ENCODE peak calls at places on chromosomes 12 and 14, in seven cellular contexts. D is left ventricle myocardium inferior; J is CD8-positive, alpha-beta memory T cell; A is heart left ventricle; X is stomach; Z is naive thymus-derived CD4-positive, alpha-beta T cell; T is aorta. B is an unnamed sample. For H3K4me1, the result is how much of the 10 kb centered on the place peaks cover.

GRCh38 chr12:98354520-98354919 is 160.9 kb upstream of the TMPO start:
- DNase-seq in D (no peak), J (no peak), A (no peak), X (no peak), Z (no peak), T (no peak), B (no peak)

GRCh38 chr12:25482637-25483036 is 70.4 kb downstream of the LMNTD1 start:
- DNase-seq in D (no peak), J (no peak), A (no peak), X (no peak), Z (no peak), T (no peak), B (no peak)

GRCh38 chr14:51401756-51402155 is 161.7 kb downstream of the TMX1 start:
- DNase-seq in D (peak), J (no peak), A (peak), X (no peak), Z (no peak), T (peak), B (no peak)

GRCh38 chr14:54730156-54730961 is 163.4 kb downstream of the SAMD4A start:
- DNase-seq in D (no peak), J (no peak), A (no peak), X (no peak), Z (no peak), T (no peak), B (no peak)

GRCh38 chr12:31967569-31967968 is 8.4 kb downstream of the RESF1 start:
- DNase-seq in D (no peak), J (peak), A (no peak), X (no peak), Z (no peak), T (no peak), B (no peak)

GRCh38 chr12:9319044-9319841 is 111.0 kb upstream of the PZP start:
- DNase-seq in D (no peak), J (no peak), A (no peak), X (no peak), Z (no peak), T (no peak), B (no peak)

GRCh38 chr14:104975481-104976197 is 2.5 kb downstream of the AHNAK2 start:
- DNase-seq in D (peak), J (peak), A (no peak), X (no peak), Z (no peak), T (no peak), B (no peak)

GRCh38 chr14:23054000-23054811 is 3.1 kb downstream of the CDH24 start:
- DNase-seq in D (no peak), J (peak), A (no peak), X (no peak), Z (no peak), T (no peak), B (peak)

GRCh38 chr12:67855103-67855502 is 134.1 kb upstream of the IFNG-AS1 start:
- DNase-seq in D (no peak), J (no peak), A (no peak), X (no peak), Z (no peak), T (no peak), B (no peak)

GRCh38 chr12:12474471-12474928 is 88.2 kb downstream of the DUSP16 start:
- DNase-seq in D (no peak), J (no peak), A (no peak), X (no peak), Z (no peak), T (no peak), B (no peak)

GRCh38 chr14:72738181-72738611 is 155.7 kb downstream of the DPF3 start:
- DNase-seq in D (no peak), J (no peak), A (peak), X (peak), Z (no peak), T (no peak), B (no peak)

GRCh38 chr14:21686468-21686867 is 12.8 kb upstream of the OR4E1 start:
- DNase-seq in D (no peak), J (no peak), A (no peak), X (no peak), Z (no peak), T (no peak), B (no peak)

GRCh38 chr14:74896400-74896799 is 14.7 kb downstream of the DLST start:
- DNase-seq in D (no peak), J (no peak), A (no peak), X (no peak), Z (no peak), T (no peak), B (no peak)

GRCh38 chr14:105547741-105548169 is 21.4 kb downstream of the TMEM121 start:
- DNase-seq in D (no peak), J (no peak), A (no peak), X (no peak), Z (no peak), T (no peak), B (peak)

GRCh38 chr12:111068281-111068680 is 147.9 kb upstream of the MYL2 start:
- DNase-seq in D (no peak), J (peak), A (no peak), X (no peak), Z (peak), T (peak), B (no peak)

GRCh38 chr12:72179841-72180240 is 92.3 kb upstream of the TRHDE start:
- DNase-seq in D (no peak), J (no peak), A (no peak), X (no peak), Z (no peak), T (no peak), B (no peak)

GRCh38 chr12:3697311-3697870 is 55.5 kb downstream of the CRACR2A start:
- DNase-seq in D (no peak), J (no peak), A (no peak), X (no peak), Z (no peak), T (no peak), B (no peak)

GRCh38 chr14:68014771-68015170 is 195.2 kb downstream of the RAD51B start:
- DNase-seq in D (no peak), J (no peak), A (no peak), X (no peak), Z (no peak), T (no peak), B (no peak)

GRCh38 chr14:73879027-73879426 is 7.6 kb upstream of the ZNF410 start:
- DNase-seq in D (no peak), J (no peak), A (no peak), X (no peak), Z (no peak), T (no peak), B (no peak)

GRCh38 chr14:53613404-53614253 is 343.0 kb downstream of the BMP4 start:
- DNase-seq in D (no peak), J (no peak), A (no peak), X (no peak), Z (no peak), T (no peak), B (no peak)

GRCh38 chr12:103249614-103250013 is 246.2 kb downstream of the C12orf42 start:
- DNase-seq in D (no peak), J (no peak), A (no peak), X (no peak), Z (no peak), T (no peak), B (no peak)

GRCh38 chr14:92513204-92513965 is at the start of gene RIN3:
- DNase-seq in D (peak), J (peak), A (peak), X (no peak), Z (no peak), T (peak), B (peak)

GRCh38 chr12:26173153-26173552 is 22.2 kb upstream of the SSPN start:
- DNase-seq in D (no peak), J (no peak), A (no peak), X (no peak), Z (no peak), T (no peak), B (no peak)

GRCh38 chr12:130879212-130879686 is 7.4 kb downstream of the RAN start:
- DNase-seq in D (no peak), J (no peak), A (no peak), X (no peak), Z (no peak), T (no peak), B (no peak)

GRCh38 chr12:19095869-19096480 is 33.6 kb upstream of the PLEKHA5 start:
- DNase-seq in D (no peak), J (no peak), A (no peak), X (no peak), Z (no peak), T (no peak), B (no peak)

GRCh38 chr12:2395352-2395977 is 342.7 kb downstream of the CACNA1C start:
- DNase-seq in D (peak), J (no peak), A (peak), X (peak), Z (no peak), T (peak), B (peak)

GRCh38 chr12:62692884-62693283 is 226.3 kb downstream of the MON2 start:
- DNase-seq in D (no peak), J (no peak), A (no peak), X (no peak), Z (no peak), T (no peak), B (no peak)

GRCh38 chr12:84875241-84875640 is 37.4 kb downstream of the SLC6A15 start:
- DNase-seq in D (no peak), J (no peak), A (no peak), X (no peak), Z (no peak), T (no peak), B (no peak)

GRCh38 chr12:49887091-49887490 is 16.6 kb downstream of the FAIM2 start:
- DNase-seq in D (no peak), J (no peak), A (no peak), X (no peak), Z (no peak), T (peak), B (no peak)

GRCh38 chr12:1747609-1748008 is 56.7 kb downstream of the ADIPOR2 start:
- DNase-seq in D (no peak), J (no peak), A (no peak), X (no peak), Z (no peak), T (no peak), B (no peak)

GRCh38 chr12:110371408-110372055 is 32.0 kb downstream of the ANAPC7 start:
- DNase-seq in D (no peak), J (no peak), A (no peak), X (no peak), Z (no peak), T (peak), B (no peak)

GRCh38 chr14:45185110-45185814 is 49.5 kb downstream of the FANCM start:
- DNase-seq in D (no peak), J (no peak), A (no peak), X (no peak), Z (no peak), T (no peak), B (no peak)

GRCh38 chr14:90406384-90406798 is 9.6 kb downstream of the CALM1 start:
- DNase-seq in D (no peak), J (no peak), A (no peak), X (no peak), Z (no peak), T (no peak), B (no peak)

GRCh38 chr12:60977966-60978365 is 1282.2 kb upstream of the USP15 start:
- DNase-seq in D (no peak), J (no peak), A (no peak), X (no peak), Z (no peak), T (no peak), B (no peak)

GRCh38 chr14:104694991-104695659 is 5.7 kb downstream of the INF2 start:
- DNase-seq in D (peak), J (peak), A (peak), X (peak), Z (peak), T (no peak), B (no peak)

GRCh38 chr12:96425973-96426372 is 25.7 kb upstream of the CDK17 start:
- DNase-seq in D (no peak), J (no peak), A (no peak), X (no peak), Z (no peak), T (no peak), B (no peak)

GRCh38 chr14:89973234-89973823 is 17.6 kb downstream of the TDP1 start:
- DNase-seq in D (peak), J (peak), A (peak), X (peak), Z (no peak), T (peak), B (peak)

GRCh38 chr12:95117178-95117599 is 43.8 kb upstream of the NR2C1 start:
- DNase-seq in D (no peak), J (peak), A (peak), X (peak), Z (peak), T (peak), B (no peak)

GRCh38 chr12:89752331-89752730 is 43.7 kb upstream of the ATP2B1 start:
- DNase-seq in D (no peak), J (no peak), A (no peak), X (no peak), Z (no peak), T (no peak), B (no peak)

GRCh38 chr14:92121207-92121669 is 268 bp downstream of the NDUFB1 start:
- DNase-seq in D (peak), J (no peak), A (peak), X (peak), Z (peak), T (peak), B (peak)

GRCh38 chr14:59274991-59275391 is 86.5 kb downstream of the DAAM1 start:
- DNase-seq in D (peak), J (no peak), A (peak), X (no peak), Z (no peak), T (no peak), B (no peak)

GRCh38 chr14:59273737-59274136 is 85.3 kb downstream of the DAAM1 start:
- DNase-seq in D (no peak), J (no peak), A (no peak), X (no peak), Z (no peak), T (no peak), B (no peak)

GRCh38 chr14:59275668-59276067 is 87.2 kb downstream of the DAAM1 start:
- DNase-seq in D (no peak), J (no peak), A (no peak), X (no peak), Z (no peak), T (no peak), B (no peak)

GRCh38 chr14:59271734-59272133 is 83.3 kb downstream of the DAAM1 start:
- DNase-seq in D (no peak), J (no peak), A (no peak), X (no peak), Z (no peak), T (no peak), B (no peak)

DNA sequence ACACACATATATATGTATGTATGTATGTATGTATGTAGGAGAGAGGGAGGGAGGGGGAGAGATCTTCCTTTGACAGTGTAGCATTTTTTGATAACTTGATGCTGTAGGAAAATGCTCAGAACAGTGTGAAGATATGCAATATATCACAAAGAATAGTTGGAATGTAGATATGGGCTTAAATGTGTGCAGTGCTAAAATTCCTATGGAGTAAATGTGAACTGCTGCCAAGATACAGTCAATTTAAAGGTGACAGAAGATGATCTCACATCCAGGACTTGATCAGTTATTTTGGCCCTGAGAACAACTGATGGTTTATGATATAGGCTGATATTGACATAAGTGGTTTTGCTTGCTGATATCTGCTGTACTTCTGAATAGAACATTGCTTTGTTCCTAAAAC is 84.2 kb downstream of the DAAM1 start:
- DNase-seq in D (no peak), J (no peak), A (no peak), X (no peak), Z (no peak), T (no peak), B (no peak)
- H3K4me1 ChIP-seq in D (half or more), J (under half), A (half or more), X (under half), Z (under half), T (under half), B (under half)

DNA sequence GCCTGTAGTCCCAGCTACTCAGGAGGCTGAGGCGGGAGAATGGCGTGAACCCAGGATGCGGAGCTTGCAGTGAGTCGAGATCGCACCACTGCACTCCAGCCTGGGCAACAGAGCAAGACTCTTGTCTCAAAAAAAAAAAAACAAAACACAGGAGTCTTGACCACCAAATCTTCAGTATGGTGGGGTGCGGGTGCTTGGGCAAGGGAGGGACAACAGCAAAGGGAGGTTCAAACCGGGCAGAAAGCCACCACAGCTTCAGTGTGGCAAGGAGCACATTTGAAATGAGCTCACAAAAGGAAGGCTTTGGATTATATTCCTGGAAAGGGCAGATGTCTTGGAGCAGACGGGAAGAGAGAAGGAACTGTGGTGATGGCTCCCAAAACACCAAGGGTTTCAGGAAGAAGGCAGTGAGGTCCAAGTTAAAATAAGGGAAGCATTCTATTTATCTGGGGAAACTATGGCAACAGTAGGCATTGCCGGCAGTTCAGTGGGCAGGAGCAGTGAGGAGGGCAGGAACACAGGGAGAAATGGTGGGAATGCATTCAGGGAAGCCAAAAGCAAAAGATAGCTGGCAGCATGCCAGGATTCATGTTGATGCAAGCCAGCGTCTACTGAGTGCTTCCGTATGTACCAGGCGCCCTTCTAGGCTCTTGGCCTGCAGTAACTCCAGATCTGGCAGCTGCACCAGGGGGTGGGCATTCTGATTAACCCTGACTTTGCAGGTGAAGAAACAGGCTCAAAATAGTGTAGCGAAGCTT is 51.0 kb upstream of the SRSF5 start:
- DNase-seq in D (peak), J (no peak), A (peak), X (peak), Z (no peak), T (peak), B (peak)
- H3K4me1 ChIP-seq in D (half or more), J (under half), A (half or more), X (half or more), Z (under half), T (under half), B (under half)

GRCh38 chr12:42935756-42936155 is 346.2 kb upstream of the PRICKLE1 start:
- DNase-seq in D (no peak), J (no peak), A (no peak), X (no peak), Z (no peak), T (no peak), B (no peak)

GRCh38 chr12:42935090-42935489 is 345.5 kb upstream of the PRICKLE1 start:
- DNase-seq in D (no peak), J (no peak), A (no peak), X (no peak), Z (no peak), T (no peak), B (no peak)

GRCh38 chr12:42933461-42934081 is 344.0 kb upstream of the PRICKLE1 start:
- DNase-seq in D (no peak), J (no peak), A (no peak), X (no peak), Z (no peak), T (no peak), B (no peak)

GRCh38 chr12:42936991-42937390 is 347.4 kb upstream of the PRICKLE1 start:
- DNase-seq in D (no peak), J (no peak), A (no peak), X (no peak), Z (no peak), T (no peak), B (no peak)

DNA sequence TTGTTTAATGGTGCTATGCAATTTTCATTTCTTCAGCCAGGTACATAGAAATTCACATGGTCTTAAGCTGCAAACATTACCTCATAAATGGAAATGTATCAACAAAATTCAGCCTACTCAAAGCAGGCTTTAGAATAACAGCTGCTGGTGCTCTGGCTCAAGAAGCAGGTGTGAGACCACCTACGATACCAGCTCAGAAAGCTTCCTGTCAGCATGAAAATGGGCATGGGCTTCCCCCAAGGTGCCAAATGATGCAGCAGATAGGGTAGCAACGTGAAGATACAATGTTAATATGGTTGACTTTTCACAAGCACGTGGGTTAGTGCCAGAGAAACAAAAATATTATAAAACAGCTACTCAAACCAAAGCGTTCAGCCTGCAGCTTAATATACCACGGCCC is 343.4 kb upstream of the PRICKLE1 start:
- DNase-seq in D (no peak), J (no peak), A (no peak), X (no peak), Z (no peak), T (no peak), B (no peak)
- H3K4me1 ChIP-seq in D (under half), J (under half), A (under half), X (under half), Z (under half), T (under half), B (under half)

GRCh38 chr14:59358774-59359173 is 106.4 kb downstream of the GPR135 start:
- DNase-seq in D (no peak), J (no peak), A (no peak), X (no peak), Z (no peak), T (no peak), B (no peak)

GRCh38 chr14:59359451-59360124 is 105.6 kb downstream of the GPR135 start:
- DNase-seq in D (no peak), J (no peak), A (no peak), X (no peak), Z (no peak), T (no peak), B (no peak)

GRCh38 chr14:59356298-59356697 is 108.9 kb downstream of the GPR135 start:
- DNase-seq in D (no peak), J (no peak), A (no peak), X (no peak), Z (no peak), T (no peak), B (no peak)

GRCh38 chr14:59356783-59357182 is 108.4 kb downstream of the GPR135 start:
- DNase-seq in D (no peak), J (no peak), A (no peak), X (no peak), Z (no peak), T (no peak), B (no peak)

DNA sequence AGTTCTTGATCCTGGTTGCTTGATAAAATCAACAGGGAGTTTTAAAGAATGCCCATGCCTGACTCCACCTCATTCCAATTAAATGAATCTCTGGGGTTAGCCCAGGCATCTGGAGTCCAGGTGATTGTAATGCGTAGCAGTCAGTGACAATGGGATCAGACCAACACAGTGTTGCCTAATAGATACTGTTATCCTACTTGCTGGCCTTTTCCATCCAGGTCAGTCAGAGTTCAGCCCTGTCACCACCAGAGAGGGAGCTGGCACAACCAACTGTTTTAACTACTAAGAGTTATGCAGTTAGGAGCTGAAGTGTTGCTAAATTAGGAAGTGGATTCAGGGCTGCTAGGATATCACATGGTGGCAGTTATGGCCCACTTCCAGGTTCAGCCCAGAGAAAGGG is 107.1 kb downstream of the GPR135 start:
- DNase-seq in D (peak), J (no peak), A (peak), X (no peak), Z (no peak), T (peak), B (peak)
- H3K4me1 ChIP-seq in D (half or more), J (under half), A (half or more), X (under half), Z (under half), T (under half), B (under half)

GRCh38 chr14:103626150-103626850 is 2.7 kb upstream of the KLC1 start:
- DNase-seq in D (no peak), J (no peak), A (no peak), X (no peak), Z (no peak), T (no peak), B (no peak)
- H3K4me1 ChIP-seq in D (half or more), J (under half), A (half or more), X (half or more), Z (under half), T (under half), B (under half)

B was measured in psoas muscle.